ENCODE peak calls at places on chromosomes 13 and 19, in eight cellular contexts. C, B, Z, R, F, J, W and G are unnamed samples.

GRCh38 chr19:11458236-11458900 is 22.5 kb downstream of the ELAVL3 start:
- DNase-seq in C (no peak), B (no peak), Z (no peak), R (no peak), F (no peak), J (no peak), W (no peak), G (no peak)

GRCh38 chr13:94761407-94761806 is 49.1 kb upstream of the SOX21 start:
- DNase-seq in C (no peak), B (no peak), Z (no peak), R (no peak), F (no peak), J (no peak), W (no peak), G (no peak)

GRCh38 chr13:109900723-109901122 is 114.3 kb upstream of the IRS2 start:
- DNase-seq in C (no peak), B (no peak), Z (no peak), R (no peak), F (no peak), J (no peak), W (no peak), G (no peak)

GRCh38 chr13:82698941-82699340 is 1183.3 kb downstream of the SLITRK1 start:
- DNase-seq in C (no peak), B (no peak), Z (no peak), R (no peak), F (no peak), J (no peak), W (no peak), G (no peak)

GRCh38 chr13:114067886-114068722 is 64.3 kb downstream of the RASA3 start:
- DNase-seq in C (no peak), B (no peak), Z (no peak), R (no peak), F (no peak), J (no peak), W (no peak), G (no peak)

GRCh38 chr13:41546372-41547252 is 89.3 kb downstream of the RGCC start:
- DNase-seq in C (peak), B (no peak), Z (peak), R (no peak), F (no peak), J (peak), W (peak), G (peak)

GRCh38 chr13:28046981-28047380 is 53.4 kb downstream of the FLT3 start:
- DNase-seq in C (no peak), B (no peak), Z (no peak), R (no peak), F (no peak), J (peak), W (no peak), G (no peak)

GRCh38 chr13:64488731-64489130 is 2741.4 kb downstream of the PCDH9 start:
- DNase-seq in C (no peak), B (no peak), Z (no peak), R (no peak), F (no peak), J (no peak), W (no peak), G (no peak)

GRCh38 chr13:27665333-27665732 is 43.6 kb downstream of the POLR1D start:
- DNase-seq in C (no peak), B (no peak), Z (peak), R (no peak), F (no peak), J (peak), W (no peak), G (no peak)

GRCh38 chr19:33520844-33521479 is 629 bp downstream of the PEPD start:
- DNase-seq in C (peak), B (no peak), Z (no peak), R (no peak), F (no peak), J (no peak), W (no peak), G (no peak)

GRCh38 chr13:97194473-97194872 is 27.7 kb upstream of the MBNL2 start:
- DNase-seq in C (peak), B (no peak), Z (peak), R (no peak), F (no peak), J (peak), W (peak), G (peak)

GRCh38 chr13:99693812-99694211 is 192.5 kb downstream of the TM9SF2 start:
- DNase-seq in C (no peak), B (no peak), Z (no peak), R (no peak), F (no peak), J (no peak), W (no peak), G (no peak)

GRCh38 chr19:29287061-29287460 is 74.1 kb upstream of the UQCRFS1 start:
- DNase-seq in C (no peak), B (no peak), Z (no peak), R (no peak), F (no peak), J (no peak), W (no peak), G (no peak)

GRCh38 chr19:4676955-4677731 is 7.0 kb upstream of the MYDGF start:
- DNase-seq in C (peak), B (no peak), Z (peak), R (no peak), F (no peak), J (peak), W (peak), G (peak)

GRCh38 chr13:107992542-107992941 is 222.8 kb downstream of the LIG4 start:
- DNase-seq in C (no peak), B (no peak), Z (no peak), R (no peak), F (no peak), J (no peak), W (no peak), G (no peak)

GRCh38 chr13:44703371-44703770 is 127.2 kb upstream of the TSC22D1 start:
- DNase-seq in C (peak), B (no peak), Z (peak), R (no peak), F (no peak), J (peak), W (peak), G (peak)